ENCODE peak calls at places on chromosomes 12 and 14, in nine cellular contexts. D is adrenal gland, S is upper lobe of right lung, L is lower lobe of right lung, U is breast epithelium, A is GM06990, T is fibroblast of lung, J is upper lobe of left lung, Y is thoracic aorta. F is an unnamed sample.
A peak's percentile ranks its signal among the peaks of the same experiment; 100 is the strongest.

GRCh38 chr12:57816855-57817151 is 1.7 kb downstream of the AVIL start:
- DNase-seq in D (peak; percentile 59), S (no peak), L (peak; percentile 75), U (no peak), A (no peak), T (peak; percentile 39), J (peak; percentile 68), Y (no peak), F (no peak)

GRCh38 chr12:119384340-119384739 is 49.8 kb downstream of the CCDC60 start:
- DNase-seq in D (no peak), S (no peak), L (no peak), U (no peak), A (no peak), T (no peak), J (no peak), Y (no peak), F (no peak)

GRCh38 chr12:59500915-59501314 is 94.9 kb upstream of the SLC16A7 start:
- DNase-seq in D (no peak), S (no peak), L (no peak), U (no peak), A (no peak), T (no peak), J (no peak), Y (no peak), F (no peak)

GRCh38 chr12:14883663-14884062 is 2.0 kb downstream of the MGP start:
- DNase-seq in D (no peak), S (no peak), L (no peak), U (no peak), A (no peak), T (no peak), J (no peak), Y (no peak), F (no peak)

GRCh38 chr12:109286652-109287051 is 22.4 kb downstream of the FOXN4 start:
- DNase-seq in D (no peak), S (no peak), L (no peak), U (no peak), A (no peak), T (no peak), J (no peak), Y (no peak), F (no peak)

GRCh38 chr14:44453433-44454171 is 53.5 kb downstream of the FSCB start:
- DNase-seq in D (no peak), S (no peak), L (no peak), U (no peak), A (no peak), T (no peak), J (no peak), Y (no peak), F (no peak)

GRCh38 chr12:121124402-121125109 is 8.1 kb upstream of the P2RX7 start:
- DNase-seq in D (peak; percentile 35), S (no peak), L (no peak), U (no peak), A (no peak), T (peak; percentile 93), J (no peak), Y (no peak), F (peak; percentile 52)

GRCh38 chr12:99278899-99279298 is 368.7 kb upstream of the GARIN6 start:
- DNase-seq in D (no peak), S (no peak), L (no peak), U (no peak), A (no peak), T (no peak), J (no peak), Y (no peak), F (no peak)

GRCh38 chr12:67459578-67459977 is 189.0 kb upstream of the DYRK2 start:
- DNase-seq in D (no peak), S (no peak), L (no peak), U (no peak), A (no peak), T (no peak), J (no peak), Y (no peak), F (no peak)

GRCh38 chr12:128792881-128793280 is 30.9 kb downstream of the SLC15A4 start:
- DNase-seq in D (no peak), S (peak; percentile 6), L (peak; percentile 26), U (no peak), A (no peak), T (no peak), J (no peak), Y (no peak), F (no peak)

GRCh38 chr14:68075382-68076029 is 255.9 kb downstream of the RAD51B start:
- DNase-seq in D (no peak), S (no peak), L (no peak), U (no peak), A (no peak), T (no peak), J (no peak), Y (no peak), F (no peak)

GRCh38 chr12:13097526-13097925 is 5.9 kb downstream of the GSG1 start:
- DNase-seq in D (no peak), S (no peak), L (peak; percentile 58), U (no peak), A (no peak), T (no peak), J (no peak), Y (no peak), F (no peak)

GRCh38 chr12:27246141-27246540 is 2.1 kb downstream of the STK38L start:
- DNase-seq in D (no peak), S (no peak), L (no peak), U (no peak), A (no peak), T (no peak), J (no peak), Y (no peak), F (no peak)

GRCh38 chr12:27244680-27245005 is 557 bp downstream of the STK38L start:
- DNase-seq in D (no peak), S (no peak), L (no peak), U (no peak), A (no peak), T (no peak), J (no peak), Y (no peak), F (no peak)

GRCh38 chr12:27245039-27245438 is 953 bp downstream of the STK38L start:
- DNase-seq in D (no peak), S (no peak), L (no peak), U (no peak), A (no peak), T (no peak), J (no peak), Y (no peak), F (no peak)

GRCh38 chr12:27243006-27243405 is 1.1 kb upstream of the STK38L start:
- DNase-seq in D (no peak), S (no peak), L (no peak), U (no peak), A (peak; percentile 71), T (no peak), J (no peak), Y (no peak), F (no peak)

DNA sequence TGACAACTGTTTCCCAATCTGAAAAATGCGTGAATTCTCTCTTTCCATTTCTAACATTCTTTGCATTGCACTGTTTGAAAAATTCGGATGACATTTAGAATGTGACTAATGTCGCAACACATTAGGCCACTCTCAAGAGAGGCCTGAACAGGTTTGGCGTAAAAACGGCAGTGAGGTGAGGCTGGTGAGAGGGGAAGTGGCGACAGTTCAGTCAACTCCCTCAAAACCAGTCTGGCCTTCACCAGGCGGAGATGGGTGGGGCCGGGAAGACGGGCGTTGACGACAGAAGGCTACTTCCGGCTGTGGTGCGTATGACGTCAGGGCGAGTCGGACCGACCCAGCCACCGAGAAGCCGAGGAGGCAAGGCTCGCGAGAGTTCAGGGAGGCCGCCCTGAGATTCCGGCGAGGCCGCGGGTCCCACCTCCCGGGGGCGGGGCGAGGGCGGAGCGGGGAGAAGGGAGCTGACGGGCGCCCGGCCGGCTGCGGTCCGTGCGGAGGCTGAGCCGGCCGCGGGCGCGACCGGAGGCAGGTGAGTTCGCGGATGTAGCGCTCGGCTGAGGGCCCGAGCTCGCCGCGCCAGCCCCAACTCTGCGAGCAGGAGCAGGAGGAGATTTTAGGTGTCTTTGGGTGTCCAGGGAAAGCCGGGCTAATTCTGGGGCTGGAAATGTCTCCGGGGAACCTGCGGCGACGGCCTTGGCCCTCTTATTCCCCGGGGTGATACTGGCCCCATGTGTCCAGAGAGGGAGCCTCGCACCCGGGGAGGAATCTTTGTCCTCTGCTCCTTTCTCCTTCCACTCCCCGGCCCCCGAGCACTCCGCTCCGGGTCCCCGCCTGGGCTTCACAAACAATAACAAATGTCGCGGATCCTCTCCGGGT is at the start of gene STK38L:
- DNase-seq in D (peak; percentile 97), S (peak; percentile 100), L (peak; percentile 99), U (peak; percentile 97), A (peak; percentile 98), T (peak; percentile 93), J (peak; percentile 98), Y (peak; percentile 90), F (peak; percentile 57)
- TF ChIP-seq CTCF in D (no peak), S (peak; percentile 31), L (peak; percentile 16), U (no peak), A (peak; percentile 20), T (peak; percentile 26), J (no peak), Y (no peak), F (peak; percentile 44)

GRCh38 chr12:23556661-23557060 is 392.8 kb downstream of the SOX5 start:
- DNase-seq in D (no peak), S (no peak), L (no peak), U (no peak), A (no peak), T (no peak), J (no peak), Y (no peak), F (no peak)

GRCh38 chr12:23552417-23552816 is 397.1 kb downstream of the SOX5 start:
- DNase-seq in D (no peak), S (no peak), L (no peak), U (no peak), A (no peak), T (no peak), J (no peak), Y (no peak), F (no peak)

GRCh38 chr12:23555180-23555784 is 394.2 kb downstream of the SOX5 start:
- DNase-seq in D (no peak), S (no peak), L (no peak), U (no peak), A (no peak), T (no peak), J (no peak), Y (no peak), F (no peak)

GRCh38 chr12:23559268-23559753 is 390.2 kb downstream of the SOX5 start:
- DNase-seq in D (no peak), S (no peak), L (no peak), U (no peak), A (no peak), T (no peak), J (no peak), Y (no peak), F (no peak)

GRCh38 chr12:23555808-23556207 is 393.7 kb downstream of the SOX5 start:
- DNase-seq in D (no peak), S (no peak), L (no peak), U (no peak), A (no peak), T (no peak), J (no peak), Y (no peak), F (no peak)
- H3K4me3 ChIP-seq in D (no peak overlapping the region), S (no peak overlapping the region), L (no peak overlapping the region), U (no peak overlapping the region), A (no peak overlapping the region), T (no peak overlapping the region), J (no peak overlapping the region), Y (no peak overlapping the region), F (no peak overlapping the region)

GRCh38 chr14:57761800-57762199 is 104.1 kb downstream of the SLC35F4 start:
- DNase-seq in D (no peak), S (no peak), L (no peak), U (no peak), A (no peak), T (no peak), J (no peak), Y (no peak), F (no peak)
- TF ChIP-seq CTCF in D (no peak), S (no peak), L (no peak), U (no peak), A (no peak), T (no peak), J (no peak), Y (no peak), F (no peak)

GRCh38 chr12:65407388-65408149 is 129.1 kb downstream of the MSRB3 start:
- DNase-seq in D (no peak), S (no peak), L (no peak), U (no peak), A (no peak), T (no peak), J (no peak), Y (no peak), F (no peak)
- H3K4me3 ChIP-seq in D (no peak overlapping the region), S (no peak overlapping the region), L (no peak overlapping the region), U (no peak overlapping the region), A (no peak overlapping the region), T (no peak overlapping the region), J (no peak overlapping the region), Y (no peak overlapping the region), F (no peak overlapping the region)